ENCODE peak calls at places on chromosome 15, in six cellular contexts. X is NCI-H1092 treated with DMSO at 0.1 percent for 48 hours, K is neural progenitor cell, I is AG09309, Q is mucosa of descending colon, D is T47D. U is an unnamed sample.
A peak's percentile ranks its signal among the peaks of the same experiment; 100 is the strongest.

GRCh38 chr15:72375501-72375845 is 341 bp downstream of the HEXA start:
- DNase-seq in X (no peak), K (no peak), I (no peak), Q (peak; percentile 84), D (no peak), U (no peak)

GRCh38 chr15:65286069-65286703 is 497 bp downstream of the PARP16 start:
- DNase-seq in X (peak; percentile 78), K (peak; percentile 87), I (no peak), Q (peak; percentile 75), D (peak; percentile 16), U (no peak)

GRCh38 chr15:33608714-33609113 is 297.9 kb downstream of the RYR3 start:
- DNase-seq in X (no peak), K (peak; percentile 46), I (no peak), Q (no peak), D (no peak), U (no peak)

GRCh38 chr15:38377547-38378161 is 76.3 kb upstream of the FAM98B start:
- DNase-seq in X (no peak), K (no peak), I (no peak), Q (no peak), D (no peak), U (no peak)

GRCh38 chr15:58839485-58839884 is 68.4 kb downstream of the MINDY2 start:
- DNase-seq in X (no peak), K (no peak), I (no peak), Q (no peak), D (peak; percentile 34), U (no peak)

GRCh38 chr15:35141743-35142356 is 56.8 kb upstream of the NANOGP8 start:
- DNase-seq in X (no peak), K (no peak), I (peak; percentile 72), Q (no peak), D (no peak), U (peak; percentile 72)

GRCh38 chr15:54131410-54131809 is 153.2 kb downstream of the UNC13C start:
- DNase-seq in X (no peak), K (no peak), I (no peak), Q (no peak), D (no peak), U (no peak)

GRCh38 chr15:94579261-94579660 is 347.9 kb downstream of the MCTP2 start:
- DNase-seq in X (peak; percentile 28), K (no peak), I (no peak), Q (no peak), D (no peak), U (no peak)

GRCh38 chr15:84942456-84942855 is 39.2 kb upstream of the PDE8A start:
- DNase-seq in X (no peak), K (no peak), I (no peak), Q (no peak), D (no peak), U (no peak)

GRCh38 chr15:58147151-58147550 is 9.0 kb downstream of the AQP9 start:
- DNase-seq in X (peak; percentile 10), K (no peak), I (no peak), Q (no peak), D (no peak), U (no peak)

GRCh38 chr15:90432253-90432652 is 44.2 kb downstream of the IQGAP1 start:
- DNase-seq in X (no peak), K (no peak), I (no peak), Q (no peak), D (no peak), U (no peak)

GRCh38 chr15:63030101-63030528 is 12.4 kb upstream of the TPM1 start:
- DNase-seq in X (no peak), K (no peak), I (no peak), Q (no peak), D (no peak), U (no peak)

GRCh38 chr15:55823191-55823670 is 80.3 kb upstream of the PRTG start:
- DNase-seq in X (no peak), K (no peak), I (peak; percentile 76), Q (no peak), D (no peak), U (peak; percentile 68)

GRCh38 chr15:99511529-99511864 is 54.3 kb upstream of the MEF2A start:
- DNase-seq in X (no peak), K (no peak), I (peak; percentile 59), Q (no peak), D (no peak), U (peak; percentile 67)

GRCh38 chr15:90030376-90030775 is 29.3 kb downstream of the ZNF710 start:
- DNase-seq in X (no peak), K (no peak), I (no peak), Q (no peak), D (no peak), U (no peak)

GRCh38 chr15:66483131-66483566 is 14.4 kb downstream of the SNAPC5 start:
- DNase-seq in X (peak; percentile 33), K (no peak), I (peak; percentile 46), Q (no peak), D (no peak), U (peak; percentile 31)

GRCh38 chr15:26620528-26620927 is 152.3 kb downstream of the GABRB3 start:
- DNase-seq in X (no peak), K (no peak), I (no peak), Q (no peak), D (no peak), U (no peak)